ENCODE peak calls at places on chromosomes 6 and 20, in six cellular contexts. B is ACHN; R is WERI-Rb-1; I is HTR-8/SVneo; X is stimulated activated CD4-positive, alpha-beta T cell treated with anti-CD3 and anti-CD28 coated beads, Interleukin-4, amount 100 ng/mL, for 4 hours; F is omental fat pad. U is an unnamed sample.

GRCh38 chr6:157240059-157240959 is 83.0 kb downstream of the TMEM242 start:
- DNase-seq in X (no peak), I (peak), B (peak), F (no peak), R (peak), U (peak)

GRCh38 chr6:3310710-3311109 is 52.0 kb downstream of the PSMG4 start:
- DNase-seq in R (no peak), B (no peak), I (no peak), X (no peak), F (no peak), U (no peak)

GRCh38 chr6:107690864-107691661 is 133.1 kb downstream of the SCML4 start:
- DNase-seq in I (no peak), B (no peak), F (no peak), X (no peak), R (no peak), U (peak)

GRCh38 chr20:45937765-45938164 is 3.3 kb downstream of the PCIF1 start:
- DNase-seq in B (no peak), I (no peak), F (no peak), R (no peak), X (no peak), U (no peak)

GRCh38 chr6:118317581-118318563 is 230.2 kb upstream of the PLN start:
- DNase-seq in R (no peak), B (no peak), F (no peak), X (no peak), I (no peak), U (no peak)

GRCh38 chr6:72955666-72956065 is 269.6 kb downstream of the KHDC1L start:
- DNase-seq in F (no peak), X (no peak), I (no peak), R (no peak), B (peak), U (no peak)

GRCh38 chr6:16956371-16956770 is 145.5 kb upstream of the STMND1 start:
- DNase-seq in F (no peak), R (no peak), I (no peak), B (no peak), X (no peak), U (no peak)

GRCh38 chr6:102764317-102764716 is 1370.8 kb downstream of the GRIK2 start:
- DNase-seq in B (no peak), F (no peak), X (no peak), I (no peak), R (no peak), U (no peak)

GRCh38 chr20:32902456-32903420 is 44.0 kb downstream of the EFCAB8 start:
- DNase-seq in X (peak), F (no peak), I (peak), B (peak), R (peak), U (peak)

GRCh38 chr20:7985916-7986315 is 33.6 kb downstream of the TMX4 start:
- DNase-seq in R (no peak), B (no peak), I (no peak), F (no peak), X (no peak), U (no peak)

GRCh38 chr20:50415031-50415515 is 95.1 kb upstream of the PTPN1 start:
- DNase-seq in B (no peak), X (no peak), I (no peak), R (no peak), F (no peak), U (peak)

GRCh38 chr20:32976746-32977145 is 27.5 kb downstream of the SUN5 start:
- DNase-seq in B (no peak), I (no peak), X (no peak), R (no peak), F (no peak), U (no peak)

GRCh38 chr6:39309942-39310531 is 4.2 kb downstream of the KCNK17 start:
- DNase-seq in F (peak), I (peak), X (peak), B (peak), R (peak), U (peak)

GRCh38 chr6:30570760-30571084 is 520 bp upstream of the ABCF1 start:
- DNase-seq in B (no peak), I (no peak), F (no peak), X (no peak), R (no peak), U (peak)

GRCh38 chr6:90068264-90068663 is 174.0 kb downstream of the GJA10 start:
- DNase-seq in B (peak), I (peak), X (peak), F (no peak), R (peak), U (peak)

GRCh38 chr20:51383891-51384510 is 158.5 kb downstream of the NFATC2 start:
- DNase-seq in I (no peak), X (no peak), R (no peak), B (no peak), F (no peak), U (no peak)

GRCh38 chr6:39847216-39847615 is 55.0 kb downstream of the DAAM2 start:
- DNase-seq in X (no peak), B (no peak), I (no peak), F (no peak), R (no peak), U (no peak)